ENCODE peak calls at places on chromosomes 7 and 10, in six cellular contexts. E is iPS-NIHi11; J is stimulated activated CD8-positive, alpha-beta memory T cell treated with anti-CD3 and anti-CD28 coated beads, Interleukin-12 subunit alpha, Interleukin-12 subunit beta, amount 100 ng/mL, for 4 hours; C is PC-9; P is activated effector memory CD4-positive, alpha-beta T cell treated with anti-CD3 and anti-CD28 coated beads, Interleukin-2, amount 50 U/mL, for 16 hours; I is SW 1271. T is an unnamed sample.

GRCh38 chr7:149820622-149821190 is 17.5 kb upstream of the ZNF862 start:
- DNase-seq in P (no peak), E (no peak), I (no peak), C (no peak), J (no peak), T (no peak)

GRCh38 chr7:29297194-29297890 is 102.8 kb downstream of the CHN2 start:
- DNase-seq in P (no peak), J (no peak), I (no peak), E (peak), C (no peak), T (no peak)

GRCh38 chr7:69962856-69963149 is 364.5 kb downstream of the AUTS2 start:
- DNase-seq in E (no peak), P (no peak), J (no peak), C (no peak), I (no peak), T (no peak)

GRCh38 chr7:79923953-79924352 is 210.7 kb upstream of the GNAI1 start:
- DNase-seq in J (no peak), I (no peak), C (no peak), P (no peak), E (no peak), T (no peak)

GRCh38 chr7:158353606-158354570 is 233.7 kb downstream of the PTPRN2 start:
- DNase-seq in C (peak), I (peak), P (no peak), E (no peak), J (no peak), T (no peak)

GRCh38 chr10:12228851-12229250 is 32.9 kb downstream of the CDC123 start:
- DNase-seq in P (no peak), E (no peak), I (no peak), J (no peak), C (no peak), T (no peak)

GRCh38 chr10:130689743-130690626 is 553.8 kb downstream of the GLRX3 start:
- DNase-seq in J (no peak), P (no peak), C (no peak), I (no peak), E (no peak), T (no peak)

GRCh38 chr10:44961231-44961571 is 1.6 kb downstream of the RASSF4 start:
- DNase-seq in P (no peak), I (no peak), E (no peak), C (no peak), J (no peak), T (no peak)

GRCh38 chr7:1192171-1192676 is 32.2 kb upstream of the ZFAND2A start:
- DNase-seq in P (no peak), I (peak), C (no peak), J (no peak), E (no peak), T (no peak)